ENCODE peak calls at places on chromosome X, in nine cellular contexts. T is nephron progenitor cell; Q is RWPE1; D is naive B cell; F is activated T-helper 9 cell treated with anti-CD3 and anti-CD28 coated beads, Interleukin-2, amount 50 U/mL, for 16 hours; N is H9; R is CD4-positive, alpha-beta memory T cell; P is lower lobe of right lung; E is smooth muscle cell of the brain vasculature. Z is an unnamed sample.
A peak's percentile ranks its signal among the peaks of the same experiment; 100 is the strongest.

GRCh38 chrX:74009041-74009440 is 294.9 kb upstream of the ZCCHC13 start:
- DNase-seq in T (no peak), Q (no peak), D (no peak), F (no peak), N (no peak), R (no peak), P (no peak), E (no peak), Z (no peak)

GRCh38 chrX:11541510-11541909 is 124.2 kb downstream of the ARHGAP6 start:
- DNase-seq in T (no peak), Q (no peak), D (no peak), F (no peak), N (no peak), R (no peak), P (no peak), E (no peak), Z (no peak)

GRCh38 chrX:119118780-119119395 is 8.7 kb downstream of the KIAA1210 start:
- DNase-seq in T (peak; percentile 68), Q (peak; percentile 20), D (peak; percentile 35), F (peak; percentile 7), N (peak; percentile 59), R (peak; percentile 36), P (peak; percentile 45), E (peak; percentile 21), Z (peak; percentile 17)

GRCh38 chrX:16999275-16999674 is 52.8 kb downstream of the REPS2 start:
- DNase-seq in T (no peak), Q (no peak), D (no peak), F (no peak), N (no peak), R (no peak), P (no peak), E (no peak), Z (no peak)

GRCh38 chrX:135295238-135295943 is 13.9 kb upstream of the ETDC start:
- DNase-seq in T (peak; percentile 63), Q (no peak), D (peak; percentile 38), F (peak; percentile 41), N (peak; percentile 73), R (peak; percentile 58), P (peak; percentile 65), E (no peak), Z (peak; percentile 50)

GRCh38 chrX:38409289-38409688 is 56.9 kb downstream of the OTC start:
- DNase-seq in T (no peak), Q (no peak), D (no peak), F (no peak), N (no peak), R (no peak), P (no peak), E (no peak), Z (no peak)

GRCh38 chrX:46446727-46447378 is 98.4 kb downstream of the ZNF674 start:
- DNase-seq in T (peak; percentile 88), Q (peak; percentile 79), D (peak; percentile 83), F (peak; percentile 75), N (peak; percentile 86), R (peak; percentile 83), P (peak; percentile 89), E (peak; percentile 20), Z (peak; percentile 83)

GRCh38 chrX:132330156-132330729 is 111.0 kb upstream of the RAP2C start:
- DNase-seq in T (no peak), Q (no peak), D (no peak), F (no peak), N (no peak), R (no peak), P (no peak), E (no peak), Z (no peak)

GRCh38 chrX:21666252-21666651 is 8.1 kb upstream of the KLHL34 start:
- DNase-seq in T (no peak), Q (no peak), D (no peak), F (no peak), N (no peak), R (no peak), P (no peak), E (no peak), Z (no peak)

GRCh38 chrX:110409925-110410324 is 51.3 kb downstream of the RTL9 start:
- DNase-seq in T (no peak), Q (peak; percentile 54), D (no peak), F (no peak), N (no peak), R (no peak), P (no peak), E (no peak), Z (no peak)

GRCh38 chrX:9688833-9689232 is 76.8 kb downstream of the GPR143 start:
- DNase-seq in T (no peak), Q (no peak), D (no peak), F (no peak), N (no peak), R (no peak), P (no peak), E (no peak), Z (no peak)

GRCh38 chrX:148806145-148806868 is 305.9 kb downstream of the AFF2 start:
- DNase-seq in T (no peak), Q (no peak), D (no peak), F (no peak), N (no peak), R (no peak), P (no peak), E (no peak), Z (no peak)

GRCh38 chrX:17559728-17560379 is 177.4 kb upstream of the SCML1 start:
- DNase-seq in T (no peak), Q (peak; percentile 41), D (no peak), F (no peak), N (no peak), R (no peak), P (no peak), E (no peak), Z (no peak)

GRCh38 chrX:119374736-119375135 is 24.4 kb upstream of the SLC25A43 start:
- DNase-seq in T (no peak), Q (peak; percentile 11), D (no peak), F (no peak), N (no peak), R (no peak), P (no peak), E (no peak), Z (no peak)

GRCh38 chrX:20463296-20464075 is 196.8 kb upstream of the RPS6KA3 start:
- DNase-seq in T (no peak), Q (no peak), D (no peak), F (no peak), N (no peak), R (no peak), P (no peak), E (no peak), Z (no peak)

GRCh38 chrX:108064613-108065012 is 19.7 kb downstream of the VSIG1 start:
- DNase-seq in T (no peak), Q (no peak), D (no peak), F (no peak), N (no peak), R (no peak), P (no peak), E (no peak), Z (no peak)

GRCh38 chrX:103688949-103689348 is 2.5 kb upstream of the MORF4L2 start:
- DNase-seq in T (no peak), Q (no peak), D (peak; percentile 25), F (no peak), N (no peak), R (peak; percentile 38), P (no peak), E (no peak), Z (no peak)

GRCh38 chrX:56729152-56729557 is at the start of gene NBDY:
- DNase-seq in T (peak; percentile 27), Q (no peak), D (peak; percentile 32), F (no peak), N (peak; percentile 54), R (peak; percentile 48), P (no peak), E (no peak), Z (peak; percentile 33)

GRCh38 chrX:149881081-149881711 is at the start of gene MAGEA8:
- DNase-seq in T (peak; percentile 6), Q (no peak), D (no peak), F (no peak), N (peak; percentile 63), R (no peak), P (no peak), E (no peak), Z (no peak)

GRCh38 chrX:100680756-100681155 is 36.8 kb downstream of the SRPX2 start:
- DNase-seq in T (no peak), Q (no peak), D (no peak), F (no peak), N (no peak), R (no peak), P (no peak), E (no peak), Z (no peak)

GRCh38 chrX:13194291-13195103 is 125.4 kb downstream of the ATXN3L start:
- DNase-seq in T (no peak), Q (no peak), D (no peak), F (no peak), N (no peak), R (no peak), P (no peak), E (no peak), Z (no peak)

GRCh38 chrX:480861-481417 is 94.2 kb upstream of the PPP2R3B start:
- DNase-seq in T (no peak), Q (no peak), D (no peak), F (no peak), N (no peak), R (no peak), P (no peak), E (no peak), Z (no peak)

GRCh38 chrX:19372170-19373033 is 28.7 kb downstream of the PDHA1 start:
- DNase-seq in T (peak; percentile 71), Q (peak; percentile 65), D (peak; percentile 53), F (peak; percentile 43), N (peak; percentile 71), R (peak; percentile 55), P (peak; percentile 67), E (peak; percentile 36), Z (peak; percentile 54)

GRCh38 chrX:121349263-121349662 is 301.9 kb downstream of the GLUD2 start:
- DNase-seq in T (no peak), Q (no peak), D (no peak), F (no peak), N (no peak), R (no peak), P (no peak), E (no peak), Z (no peak)

GRCh38 chrX:18566748-18567147 is 105.2 kb downstream of the RS1 start:
- DNase-seq in T (no peak), Q (no peak), D (no peak), F (no peak), N (no peak), R (no peak), P (no peak), E (no peak), Z (no peak)

GRCh38 chrX:70262952-70263567 is 3.1 kb upstream of the P2RY4 start:
- DNase-seq in T (peak; percentile 56), Q (peak; percentile 40), D (no peak), F (peak; percentile 4), N (peak; percentile 81), R (no peak), P (no peak), E (no peak), Z (no peak)

GRCh38 chrX:44922980-44923379 is 50.0 kb downstream of the KDM6A start:
- DNase-seq in T (no peak), Q (no peak), D (no peak), F (no peak), N (no peak), R (no peak), P (no peak), E (no peak), Z (no peak)

GRCh38 chrX:119228506-119229290 is 7.4 kb upstream of the PGRMC1 start:
- DNase-seq in T (no peak), Q (peak; percentile 28), D (no peak), F (no peak), N (no peak), R (no peak), P (no peak), E (peak; percentile 32), Z (no peak)

GRCh38 chrX:130080791-130081367 is 29.4 kb downstream of the ELF4 start:
- DNase-seq in T (no peak), Q (no peak), D (no peak), F (no peak), N (no peak), R (no peak), P (no peak), E (no peak), Z (no peak)